ENCODE peak calls at places on chromosomes 12 and 14, in six cellular contexts. H is activated naive CD4-positive, alpha-beta T cell; T is DMS 273 treated with DMSO at 0.1 percent for 48 hours; Z is adipocyte; Y is ascending aorta; J is left lung. A is an unnamed sample.

GRCh38 chr12:55818140-55818728 is 393 bp downstream of the ORMDL2 start:
- DNase-seq in H (no peak), T (no peak), Z (peak; percentile 25), Y (no peak), J (no peak), A (no peak)

GRCh38 chr12:88299567-88300101 is 157.5 kb downstream of the TMTC3 start:
- DNase-seq in H (no peak), T (no peak), Z (peak; percentile 85), Y (no peak), J (no peak), A (no peak)

GRCh38 chr14:84442481-84442880 is 1087.5 kb upstream of the FLRT2 start:
- DNase-seq in H (no peak), T (no peak), Z (no peak), Y (no peak), J (no peak), A (no peak)

GRCh38 chr14:95519699-95520098 is 3.2 kb upstream of the SYNE3 start:
- DNase-seq in H (peak; percentile 52), T (no peak), Z (peak; percentile 95), Y (no peak), J (peak; percentile 79), A (peak; percentile 58)

GRCh38 chr12:15733136-15733535 is 56.1 kb downstream of the EPS8 start:
- DNase-seq in H (no peak), T (no peak), Z (no peak), Y (no peak), J (no peak), A (no peak)

GRCh38 chr14:57089901-57090300 is 178.8 kb downstream of the EXOC5 start:
- DNase-seq in H (no peak), T (no peak), Z (no peak), Y (no peak), J (no peak), A (no peak)

GRCh38 chr12:46571593-46571992 is 199.0 kb upstream of the SLC38A2 start:
- DNase-seq in H (no peak), T (no peak), Z (peak; percentile 61), Y (no peak), J (no peak), A (no peak)

GRCh38 chr14:22174412-22174811 is 414.6 kb downstream of the DAD1 start:
- DNase-seq in H (no peak), T (no peak), Z (no peak), Y (no peak), J (no peak), A (no peak)

GRCh38 chr14:104521816-104522745 is 57.5 kb upstream of the C14orf180 start:
- DNase-seq in H (no peak), T (no peak), Z (no peak), Y (no peak), J (no peak), A (no peak)

A was measured in OCI-LY7.